ENCODE peak calls at places on chromosomes 7 and 10, in four cellular contexts. F is nucleus accumbens, L is myocyte, A is C1 segment of cervical spinal cord. X is an unnamed sample.

GRCh38 chr10:5732141-5732540 is 47.5 kb downstream of the TASOR2 start:
- DNase-seq in F (no peak), L (peak), A (no peak), X (no peak)

GRCh38 chr10:67648613-67649229 is 47.3 kb downstream of the CTNNA3 start:
- DNase-seq in F (no peak), L (no peak), A (no peak), X (no peak)

GRCh38 chr7:143975617-143976016 is 21.0 kb downstream of the OR2F1 start:
- DNase-seq in F (no peak), L (no peak), A (no peak), X (no peak)

GRCh38 chr10:87054373-87055295 is 34.5 kb downstream of the FAM25A start:
- DNase-seq in F (no peak), L (peak), A (no peak), X (no peak)

GRCh38 chr7:66958708-66959350 is 36.6 kb downstream of the SBDS start:
- DNase-seq in F (no peak), L (no peak), A (no peak), X (peak)

GRCh38 chr10:80100861-80101695 is 22.6 kb downstream of the TMEM254 start:
- DNase-seq in F (no peak), L (no peak), A (no peak), X (peak)

GRCh38 chr7:48180981-48181380 is 9.7 kb downstream of the ABCA13 start:
- DNase-seq in F (no peak), L (peak), A (no peak), X (no peak)

GRCh38 chr7:121042899-121043298 is 54.4 kb downstream of the CPED1 start:
- DNase-seq in F (no peak), L (no peak), A (no peak), X (no peak)

GRCh38 chr7:158831738-158832091 is 2.4 kb upstream of the ESYT2 start:
- DNase-seq in F (no peak), L (no peak), A (no peak), X (no peak)

GRCh38 chr10:129031233-129032150 is 435.5 kb upstream of the MGMT start:
- DNase-seq in F (no peak), L (peak), A (no peak), X (peak)

GRCh38 chr10:43135064-43135463 is 3.2 kb upstream of the CSGALNACT2 start:
- DNase-seq in F (no peak), L (no peak), A (no peak), X (no peak)

GRCh38 chr7:136234040-136234439 is 256.9 kb upstream of the MTPN start:
- DNase-seq in F (no peak), L (no peak), A (no peak), X (no peak)

GRCh38 chr10:4130685-4131084 is 345.7 kb upstream of the KLF6 start:
- DNase-seq in F (no peak), L (no peak), A (no peak), X (no peak)

GRCh38 chr10:44911081-44911540 is at the start of gene TMEM72:
- DNase-seq in F (no peak), L (no peak), A (no peak), X (no peak)

GRCh38 chr10:132442636-132443035 is 45.6 kb downstream of the PWWP2B start:
- DNase-seq in F (no peak), L (no peak), A (no peak), X (no peak)

GRCh38 chr10:14543048-14543903 is 212.6 kb upstream of the FRMD4A start:
- DNase-seq in F (no peak), L (no peak), A (no peak), X (peak)

GRCh38 chr10:74994714-74995308 is 116.6 kb upstream of the SAMD8 start:
- DNase-seq in F (no peak), L (no peak), A (no peak), X (no peak)

GRCh38 chr10:79393221-79393923 is 46.1 kb downstream of the PPIF start:
- DNase-seq in F (no peak), L (no peak), A (no peak), X (no peak)

GRCh38 chr7:1214516-1214915 is 18.2 kb upstream of the UNCX start:
- DNase-seq in F (no peak), L (no peak), A (no peak), X (no peak)

GRCh38 chr7:20346577-20346976 is 15.9 kb downstream of the ITGB8 start:
- DNase-seq in F (no peak), L (no peak), A (no peak), X (no peak)

GRCh38 chr7:129163875-129164544 is 19.5 kb downstream of the TSPAN33 start:
- DNase-seq in F (no peak), L (peak), A (no peak), X (peak)

GRCh38 chr7:144090667-144091066 is 4.6 kb downstream of the OR2A12 start:
- DNase-seq in F (no peak), L (no peak), A (no peak), X (no peak)

GRCh38 chr7:131945313-131945831 is 388.9 kb upstream of the PODXL start:
- DNase-seq in F (peak), L (peak), A (peak), X (peak)

GRCh38 chr10:32232378-32232777 is 114.6 kb downstream of the EPC1 start:
- DNase-seq in F (no peak), L (no peak), A (no peak), X (no peak)

GRCh38 chr10:112348759-112349158 is 25.2 kb upstream of the ACSL5 start:
- DNase-seq in F (no peak), L (no peak), A (no peak), X (no peak)

GRCh38 chr7:104341545-104341944 is 13.1 kb downstream of the LHFPL3 start:
- DNase-seq in F (no peak), L (no peak), A (peak), X (peak)

GRCh38 chr7:129831424-129832058 is 121.2 kb downstream of the UBE2H start:
- DNase-seq in F (no peak), L (peak), A (no peak), X (peak)

GRCh38 chr7:82430518-82431465 is 12.8 kb downstream of the CACNA2D1 start:
- DNase-seq in F (no peak), L (peak), A (no peak), X (peak)

GRCh38 chr7:30873207-30873606 is 38.4 kb upstream of the AQP1 start:
- DNase-seq in F (no peak), L (no peak), A (no peak), X (no peak)